ENCODE peak calls at places on chromosomes 2 and 18, in six cellular contexts. U is HCT116, O is endothelial cell of umbilical vein, I is GM12878, E is prostate gland, W is stomach. F is an unnamed sample.

GRCh38 chr2:108932736-108933135 is 56.3 kb downstream of the EDAR start:
- DNase-seq in U (no peak), O (no peak), I (no peak), E (no peak), W (no peak), F (no peak)

GRCh38 chr2:43459455-43459854 is 136.4 kb downstream of the THADA start:
- DNase-seq in U (no peak), O (peak), I (no peak), E (no peak), W (no peak), F (no peak)

GRCh38 chr2:105779394-105779793 is 34.7 kb downstream of the NCK2 start:
- DNase-seq in U (no peak), O (no peak), I (no peak), E (no peak), W (peak), F (no peak)

GRCh38 chr2:71995067-71995665 is 152.5 kb downstream of the CYP26B1 start:
- DNase-seq in U (peak), O (no peak), I (no peak), E (no peak), W (no peak), F (no peak)

GRCh38 chr2:222424281-222424728 is at the start of gene SGPP2:
- DNase-seq in U (no peak), O (no peak), I (no peak), E (no peak), W (peak), F (no peak)

GRCh38 chr2:219273887-219274391 is 5.2 kb upstream of the DNAJB2 start:
- DNase-seq in U (peak), O (no peak), I (no peak), E (peak), W (no peak), F (no peak)

GRCh38 chr18:70181725-70182124 is 23.8 kb downstream of the RTTN start:
- DNase-seq in U (no peak), O (no peak), I (no peak), E (no peak), W (no peak), F (no peak)

GRCh38 chr2:39837856-39838453 is 58.9 kb upstream of the THUMPD2 start:
- DNase-seq in U (peak), O (peak), I (peak), E (no peak), W (peak), F (no peak)

GRCh38 chr18:76338619-76339245 is 156.3 kb downstream of the ZNF516 start:
- DNase-seq in U (no peak), O (no peak), I (no peak), E (no peak), W (no peak), F (no peak)

GRCh38 chr18:20997371-20997770 is 114.2 kb downstream of the ROCK1 start:
- DNase-seq in U (no peak), O (no peak), I (no peak), E (no peak), W (no peak), F (no peak)

GRCh38 chr2:227805578-227805977 is 8.1 kb upstream of the CCL20 start:
- DNase-seq in U (no peak), O (no peak), I (peak), E (no peak), W (no peak), F (no peak)

GRCh38 chr2:160214461-160215055 is 14.5 kb upstream of the ITGB6 start:
- DNase-seq in U (no peak), O (no peak), I (no peak), E (peak), W (no peak), F (no peak)

GRCh38 chr18:72444756-72445155 is 99.4 kb downstream of the CBLN2 start:
- DNase-seq in U (no peak), O (no peak), I (no peak), E (no peak), W (no peak), F (no peak)

GRCh38 chr18:79570266-79571201 is 109.1 kb upstream of the CTDP1 start:
- DNase-seq in U (peak), O (no peak), I (no peak), E (no peak), W (no peak), F (no peak)

GRCh38 chr18:48821251-48821590 is 129.5 kb downstream of the SMAD7 start:
- DNase-seq in U (no peak), O (no peak), I (no peak), E (no peak), W (peak), F (no peak)

GRCh38 chr2:124973396-124973795 is 948.3 kb downstream of the CNTNAP5 start:
- DNase-seq in U (no peak), O (no peak), I (no peak), E (no peak), W (no peak), F (no peak)

GRCh38 chr2:42545714-42546390 is 22.6 kb upstream of the MTA3 start:
- DNase-seq in U (no peak), O (no peak), I (no peak), E (no peak), W (no peak), F (no peak)

GRCh38 chr18:42268793-42269192 is 313.8 kb downstream of the PIK3C3 start:
- DNase-seq in U (no peak), O (no peak), I (no peak), E (no peak), W (no peak), F (no peak)

GRCh38 chr2:72713857-72714256 is 112.0 kb downstream of the EXOC6B start:
- DNase-seq in U (no peak), O (no peak), I (no peak), E (no peak), W (no peak), F (no peak)

GRCh38 chr2:128304715-128305554 is 13.7 kb downstream of the HS6ST1 start:
- DNase-seq in U (peak), O (peak), I (no peak), E (peak), W (peak), F (no peak)

GRCh38 chr2:158688722-158689121 is 106.4 kb upstream of the DAPL1 start:
- DNase-seq in U (no peak), O (no peak), I (no peak), E (no peak), W (no peak), F (no peak)

GRCh38 chr2:17814601-17815000 is 1.7 kb upstream of the MSGN1 start:
- DNase-seq in U (no peak), O (no peak), I (no peak), E (no peak), W (no peak), F (no peak)

GRCh38 chr2:213934560-213934959 is 476.3 kb upstream of the VWC2L start:
- DNase-seq in U (no peak), O (peak), I (peak), E (no peak), W (no peak), F (no peak)

GRCh38 chr2:47785986-47786385 is 3.0 kb downstream of the MSH6 start:
- DNase-seq in U (no peak), O (no peak), I (no peak), E (no peak), W (no peak), F (no peak)

GRCh38 chr18:159037-159652 is 788 bp downstream of the USP14 start:
- DNase-seq in U (no peak), O (peak), I (no peak), E (no peak), W (no peak), F (no peak)

GRCh38 chr2:217858519-217859466 is 144.0 kb downstream of the TNS1 start:
- DNase-seq in U (no peak), O (peak), I (no peak), E (peak), W (peak), F (no peak)

GRCh38 chr18:27377251-27377650 is 192.1 kb upstream of the CHST9 start:
- DNase-seq in U (no peak), O (no peak), I (no peak), E (no peak), W (no peak), F (no peak)

GRCh38 chr2:199488772-199489400 is 31.1 kb upstream of the SATB2 start:
- DNase-seq in U (peak), O (peak), I (no peak), E (no peak), W (peak), F (peak)

GRCh38 chr2:9610781-9611548 is 19.8 kb downstream of the YWHAQ start:
- DNase-seq in U (no peak), O (no peak), I (no peak), E (no peak), W (no peak), F (no peak)

GRCh38 chr2:69300650-69301049 is 86.4 kb downstream of the GFPT1 start:
- DNase-seq in U (no peak), O (no peak), I (no peak), E (no peak), W (no peak), F (no peak)

GRCh38 chr2:95158441-95158840 is 1.2 kb downstream of the ZNF514 start:
- DNase-seq in U (no peak), O (no peak), I (no peak), E (no peak), W (no peak), F (no peak)

GRCh38 chr2:144201868-144202468 is 318.0 kb downstream of the ZEB2 start:
- DNase-seq in U (no peak), O (peak), I (no peak), E (no peak), W (no peak), F (no peak)

GRCh38 chr2:193861557-193861956 is 1666.8 kb upstream of the TMEFF2 start:
- DNase-seq in U (no peak), O (no peak), I (no peak), E (no peak), W (no peak), F (no peak)

GRCh38 chr2:131104487-131105155 is 515 bp upstream of the PLEKHB2 start:
- DNase-seq in U (peak), O (peak), I (peak), E (no peak), W (peak), F (no peak)

GRCh38 chr2:69483696-69484095 is 46.5 kb upstream of the NFU1 start:
- DNase-seq in U (no peak), O (peak), I (no peak), E (peak), W (no peak), F (no peak)

GRCh38 chr2:217964255-217964654 is 38.5 kb downstream of the TNS1 start:
- DNase-seq in U (no peak), O (no peak), I (no peak), E (no peak), W (no peak), F (no peak)

GRCh38 chr2:41900299-41900698 is 147.5 kb upstream of the PKDCC start:
- DNase-seq in U (no peak), O (no peak), I (no peak), E (no peak), W (no peak), F (no peak)

GRCh38 chr18:63315879-63316278 is 3.7 kb downstream of the BCL2 start:
- DNase-seq in U (no peak), O (no peak), I (no peak), E (no peak), W (no peak), F (no peak)

GRCh38 chr18:63318882-63319382 is 637 bp downstream of the BCL2 start:
- DNase-seq in U (no peak), O (peak), I (no peak), E (no peak), W (no peak), F (no peak)

GRCh38 chr18:63317982-63318881 is 1.3 kb downstream of the BCL2 start:
- DNase-seq in U (no peak), O (no peak), I (no peak), E (peak), W (peak), F (no peak)

GRCh38 chr18:63316612-63317555 is 2.7 kb downstream of the BCL2 start:
- DNase-seq in U (no peak), O (no peak), I (no peak), E (no peak), W (no peak), F (no peak)

GRCh38 chr18:63317556-63317946 is 2.0 kb downstream of the BCL2 start:
- DNase-seq in U (no peak), O (no peak), I (no peak), E (no peak), W (no peak), F (no peak)
- H3K4me3 ChIP-seq in U (no peak), O (no peak), I (peak), E (peak), W (peak), F (peak)

GRCh38 chr2:205749078-205749477 is 66.8 kb downstream of the NRP2 start:
- DNase-seq in U (no peak), O (no peak), I (no peak), E (no peak), W (no peak), F (no peak)

GRCh38 chr2:205747827-205748386 is 65.6 kb downstream of the NRP2 start:
- DNase-seq in U (no peak), O (no peak), I (no peak), E (no peak), W (no peak), F (no peak)

GRCh38 chr2:205746408-205746785 is 64.1 kb downstream of the NRP2 start:
- DNase-seq in U (no peak), O (no peak), I (no peak), E (peak), W (peak), F (no peak)

GRCh38 chr2:205745661-205746407 is 63.5 kb downstream of the NRP2 start:
- DNase-seq in U (no peak), O (no peak), I (no peak), E (no peak), W (no peak), F (no peak)

GRCh38 chr2:205748660-205749059 is 66.4 kb downstream of the NRP2 start:
- DNase-seq in U (no peak), O (no peak), I (no peak), E (no peak), W (no peak), F (no peak)
- TF ChIP-seq POLR2AphosphoS5 in U (no peak), O (no peak), I (no peak), E (no peak), W (peak), F (peak)

DNA sequence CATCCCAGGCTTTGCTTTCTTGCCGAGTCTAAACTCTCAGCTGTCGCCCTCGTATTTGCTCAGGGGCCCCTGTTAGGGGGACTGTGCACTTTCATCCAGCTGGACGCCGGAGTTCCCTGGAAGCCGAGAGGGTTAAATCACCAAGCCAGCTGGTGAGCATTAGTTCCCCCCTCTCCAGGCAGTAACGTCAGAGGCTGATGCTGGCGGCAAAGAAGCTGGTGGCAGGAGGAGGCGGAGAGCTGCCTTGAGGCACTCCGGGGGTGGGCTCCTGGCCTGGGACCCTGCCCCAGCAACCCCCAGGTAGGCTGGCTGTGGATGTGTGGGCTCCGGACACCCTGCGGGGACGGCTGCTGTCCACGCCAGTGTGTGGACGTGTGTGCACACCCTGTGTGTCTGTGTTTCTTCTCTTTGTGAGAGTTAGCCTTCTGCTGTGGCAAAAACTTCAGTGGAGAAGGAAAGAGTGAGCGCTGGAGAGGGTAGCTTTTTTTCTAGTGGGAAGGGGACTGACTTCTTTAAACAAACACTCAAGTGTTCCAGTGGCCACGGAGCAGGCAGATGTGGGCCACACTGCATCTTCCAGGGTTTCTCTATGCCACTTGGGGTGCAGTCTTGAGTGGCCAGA is 84.7 kb downstream of the GLI2 start:
- DNase-seq in U (no peak), O (no peak), I (no peak), E (no peak), W (no peak), F (no peak)
- TF ChIP-seq POLR2A in U (no peak), O (no peak), I (no peak), E (no peak), W (no peak), F (no peak)

GRCh38 chr2:164737612-164738081 is 104.0 kb downstream of the COBLL1 start:
- DNase-seq in U (peak), O (peak), I (no peak), E (peak), W (peak), F (no peak)

GRCh38 chr2:164735309-164735919 is 106.2 kb downstream of the COBLL1 start:
- DNase-seq in U (no peak), O (no peak), I (no peak), E (no peak), W (no peak), F (no peak)

GRCh38 chr2:164739966-164740365 is 101.7 kb downstream of the COBLL1 start:
- DNase-seq in U (no peak), O (peak), I (no peak), E (no peak), W (no peak), F (no peak)

DNA sequence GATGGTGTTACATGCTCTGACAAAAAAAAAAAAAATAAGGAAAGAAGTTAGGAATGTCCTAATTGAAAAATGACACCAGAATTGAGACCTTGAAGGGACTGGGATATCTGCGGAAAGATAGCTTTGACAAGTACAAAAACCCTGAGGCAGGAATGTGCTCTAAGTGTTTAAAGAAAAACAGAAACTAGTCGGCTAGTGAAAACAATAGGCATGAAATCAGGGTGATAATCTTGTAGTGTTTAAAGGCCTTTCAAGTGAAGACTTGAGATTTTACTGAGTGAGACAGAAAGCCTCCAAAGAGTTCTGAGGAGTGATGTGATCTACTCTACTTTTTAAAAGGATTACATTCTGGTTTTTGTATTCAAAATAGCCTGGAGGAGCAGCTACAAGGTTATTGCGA is 107.4 kb downstream of the COBLL1 start:
- DNase-seq in U (no peak), O (no peak), I (no peak), E (no peak), W (no peak), F (no peak)
- H3K4me3 ChIP-seq in U (no peak), O (no peak), I (no peak), E (no peak), W (no peak), F (no peak)

GRCh38 chr18:55494441-55494840 is 93.6 kb downstream of the TCF4 start:
- DNase-seq in U (no peak), O (no peak), I (no peak), E (no peak), W (no peak), F (no peak)
- TF ChIP-seq POLR2AphosphoS5 in U (no peak), O (no peak), I (no peak), E (no peak), W (no peak), F (no peak)

GRCh38 chr2:191650896-191651773 is 26.8 kb upstream of the NABP1 start:
- DNase-seq in U (no peak), O (peak), I (peak), E (no peak), W (no peak), F (no peak)
- TF ChIP-seq POLR2A in U (no peak), O (no peak), I (no peak), E (no peak), W (no peak), F (no peak)

GRCh38 chr2:170817999-170818293 is 1.3 kb downstream of the GAD1 start:
- DNase-seq in U (no peak), O (no peak), I (no peak), E (no peak), W (no peak), F (no peak)
- H3K4me3 ChIP-seq in U (peak), O (no peak), I (peak), E (peak), W (peak), F (peak)